ENCODE peak calls at places on chromosomes 2 and 18, in five cellular contexts. B, J, L, D and V are unnamed samples.

GRCh38 chr18:31660763-31661162 is 23.6 kb downstream of the B4GALT6 start:
- DNase-seq in B (no peak), J (no peak), L (no peak), D (no peak), V (no peak)

GRCh38 chr18:49924293-49924983 is 111.1 kb upstream of the ACAA2 start:
- DNase-seq in B (no peak), J (no peak), L (no peak), D (no peak), V (no peak)

GRCh38 chr2:37156071-37156856 is 516 bp downstream of the EIF2AK2 start:
- DNase-seq in B (no peak), J (no peak), L (no peak), D (no peak), V (peak)

GRCh38 chr2:190407662-190408537 is at the start of gene MFSD6:
- DNase-seq in B (peak), J (peak), L (peak), D (peak), V (no peak)

GRCh38 chr2:144515694-144516416 is 4.1 kb downstream of the ZEB2 start:
- DNase-seq in B (no peak), J (no peak), L (no peak), D (no peak), V (no peak)

GRCh38 chr2:239792649-239793010 is 232.5 kb downstream of the NDUFA10 start:
- DNase-seq in B (no peak), J (no peak), L (no peak), D (peak), V (no peak)

GRCh38 chr2:235270951-235271350 is 222.9 kb upstream of the AGAP1 start:
- DNase-seq in B (no peak), J (no peak), L (no peak), D (no peak), V (no peak)

GRCh38 chr2:53768233-53768542 is 584 bp downstream of the CHAC2 start:
- DNase-seq in B (peak), J (no peak), L (no peak), D (peak), V (no peak)

GRCh38 chr2:230901006-230901405 is 24.0 kb downstream of the GPR55 start:
- DNase-seq in B (no peak), J (no peak), L (no peak), D (peak), V (no peak)

GRCh38 chr18:8339958-8340357 is 269.3 kb upstream of the RAB12 start:
- DNase-seq in B (no peak), J (no peak), L (no peak), D (no peak), V (no peak)